ENCODE peak calls at places on chromosomes 7 and 10, in eight cellular contexts. J is lung; D is AG20443; R is Karpas-422; S is HT1080; F is activated CD8-positive, alpha-beta memory T cell treated with anti-CD3 and anti-CD28 coated beads, Interleukin-2, amount 10 ng/mL, durations not matched to agents 7 days and 5 days; Y is D721Med; N is immature natural killer cell. U is an unnamed sample.

GRCh38 chr10:123135415-123136141 is at the start of gene HMX3:
- DNase-seq in D (peak; percentile 53), R (no peak), N (no peak), S (no peak), F (peak; percentile 54), Y (no peak), J (no peak), U (peak; percentile 48)

GRCh38 chr10:73117976-73118743 is 7.9 kb downstream of the NUDT13 start:
- DNase-seq in N (no peak), Y (no peak), R (peak; percentile 83), D (no peak), J (no peak), S (peak; percentile 72), F (no peak), U (no peak)

GRCh38 chr7:1856161-1856965 is 186.3 kb downstream of the ELFN1 start:
- DNase-seq in N (no peak), Y (no peak), R (no peak), S (no peak), J (no peak), F (no peak), D (no peak), U (no peak)

GRCh38 chr7:44277851-44278250 is 47.5 kb downstream of the CAMK2B start:
- DNase-seq in J (no peak), N (no peak), D (no peak), R (no peak), Y (no peak), S (no peak), F (no peak), U (no peak)

GRCh38 chr7:56062382-56062781 is 1.7 kb upstream of the SUMF2 start:
- DNase-seq in Y (no peak), J (no peak), D (no peak), S (peak; percentile 78), F (no peak), R (no peak), N (no peak), U (peak; percentile 39)

GRCh38 chr10:107166378-107166777 is 1.9 kb upstream of the SORCS1 start:
- DNase-seq in Y (no peak), D (no peak), F (no peak), N (no peak), S (no peak), R (no peak), J (no peak), U (no peak)

GRCh38 chr10:24254180-24254579 is 45.2 kb downstream of the KIAA1217 start:
- DNase-seq in J (no peak), S (peak; percentile 58), D (peak; percentile 64), F (no peak), R (no peak), N (no peak), Y (no peak), U (no peak)

GRCh38 chr7:5426226-5426475 is 2.5 kb upstream of the TNRC18 start:
- DNase-seq in D (no peak), F (no peak), N (no peak), Y (no peak), R (no peak), J (no peak), S (peak; percentile 52), U (no peak)

U was measured in AG08396.